ENCODE peak calls at places on chromosomes 13 and 19, in seven cellular contexts. F is PC-3, K is GM23338, M is HCT116, O is GM23248, D is MM.1S, V is hepatocyte. A is an unnamed sample.

GRCh38 chr19:4094761-4095487 is 28.2 kb upstream of the ZBTB7A start:
- DNase-seq in V (no peak), M (no peak), F (no peak), K (no peak), O (no peak), D (no peak), A (no peak)

GRCh38 chr13:101942038-101942437 is 459.8 kb downstream of the FGF14 start:
- DNase-seq in D (peak), V (peak), K (peak), M (no peak), O (peak), F (peak), A (peak)

GRCh38 chr19:45346449-45346848 is 5.9 kb downstream of the KLC3 start:
- DNase-seq in K (peak), V (no peak), D (no peak), F (no peak), O (peak), M (no peak), A (peak)

GRCh38 chr13:40440990-40441820 is 225.2 kb downstream of the FOXO1 start:
- DNase-seq in V (no peak), D (no peak), M (no peak), O (peak), K (no peak), F (no peak), A (no peak)

GRCh38 chr13:113167575-113167974 is 9.1 kb downstream of the PROZ start:
- DNase-seq in V (no peak), O (no peak), D (no peak), M (no peak), F (no peak), K (no peak), A (no peak)

GRCh38 chr19:29805026-29805925 is 6.5 kb upstream of the CCNE1 start:
- DNase-seq in F (peak), O (peak), D (no peak), K (no peak), M (no peak), V (no peak), A (no peak)

GRCh38 chr13:101917833-101918755 is 465.6 kb downstream of the ITGBL1 start:
- DNase-seq in O (no peak), K (peak), D (no peak), M (no peak), F (no peak), V (no peak), A (peak)

GRCh38 chr19:1015782-1016646 is 4.9 kb downstream of the TMEM259 start:
- DNase-seq in K (peak), O (no peak), M (no peak), V (no peak), D (peak), F (no peak), A (peak)

GRCh38 chr13:100913143-100913542 is 238.5 kb upstream of the TMTC4 start:
- DNase-seq in M (no peak), O (no peak), F (no peak), D (peak), K (no peak), V (no peak), A (no peak)

GRCh38 chr19:49801401-49801888 is 11.6 kb downstream of the FUZ start:
- DNase-seq in O (no peak), V (no peak), M (no peak), K (no peak), F (no peak), D (no peak), A (no peak)

GRCh38 chr13:50149932-50150331 is 134.7 kb downstream of the KCNRG start:
- DNase-seq in F (no peak), K (no peak), O (no peak), V (peak), D (no peak), M (no peak), A (no peak)

GRCh38 chr13:29362849-29363604 is 232.5 kb downstream of the SLC7A1 start:
- DNase-seq in F (peak), K (peak), D (peak), O (peak), V (peak), M (peak), A (peak)

GRCh38 chr19:2191456-2191931 is 27.8 kb downstream of the DOT1L start:
- DNase-seq in V (peak), D (no peak), M (no peak), O (no peak), F (no peak), K (no peak), A (no peak)

DNA sequence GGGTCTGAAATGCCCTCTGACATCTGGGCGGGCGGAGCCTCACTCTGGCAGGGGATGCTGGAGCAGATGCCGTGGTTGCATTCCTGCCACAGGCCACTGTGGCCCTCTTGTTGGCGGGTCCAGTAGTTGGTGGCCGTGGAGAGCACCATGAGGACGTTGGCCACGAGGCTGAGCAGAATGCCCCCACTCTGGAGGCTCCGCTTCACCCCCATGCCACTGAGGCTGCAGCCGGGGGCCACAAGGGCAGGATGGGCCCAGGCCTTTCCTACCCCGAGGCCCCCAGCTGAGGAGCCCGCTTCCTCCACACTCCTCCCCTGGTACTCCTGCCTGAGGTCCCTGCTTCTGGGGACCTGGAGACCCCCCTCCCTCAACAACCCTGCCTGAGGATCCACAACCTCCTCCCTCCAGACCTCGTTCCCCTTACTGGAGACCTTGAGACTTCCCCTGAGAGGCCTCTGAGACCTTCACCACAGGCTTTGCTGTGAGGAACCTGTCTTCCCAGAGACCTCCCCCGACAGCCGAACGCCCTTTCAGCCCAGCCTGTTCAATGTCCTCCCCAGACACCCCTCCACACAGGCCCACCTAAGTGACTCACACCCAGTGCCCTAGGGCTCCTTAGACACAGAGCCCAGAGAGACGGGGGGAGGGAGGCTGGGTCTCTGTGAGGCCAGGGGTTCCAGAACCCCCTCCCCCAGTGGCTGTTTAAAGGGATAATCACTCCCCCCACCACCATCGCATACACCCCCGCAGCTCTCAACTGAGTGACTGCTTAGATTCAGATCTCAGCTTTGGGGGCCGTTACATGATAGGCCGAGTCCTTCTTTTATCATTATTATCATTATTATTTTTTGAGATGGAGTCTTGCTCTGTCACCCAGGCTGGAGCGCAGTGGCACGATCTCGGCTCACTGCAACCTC is at the start of gene CLDND2:
- DNase-seq in F (no peak), O (no peak), V (no peak), K (no peak), M (no peak), D (no peak), A (no peak)
- TF ChIP-seq EZH2phosphoT487 in F (no peak), O (no peak), V (no peak), K (no peak), M (no peak), D (no peak), A (no peak)

DNA sequence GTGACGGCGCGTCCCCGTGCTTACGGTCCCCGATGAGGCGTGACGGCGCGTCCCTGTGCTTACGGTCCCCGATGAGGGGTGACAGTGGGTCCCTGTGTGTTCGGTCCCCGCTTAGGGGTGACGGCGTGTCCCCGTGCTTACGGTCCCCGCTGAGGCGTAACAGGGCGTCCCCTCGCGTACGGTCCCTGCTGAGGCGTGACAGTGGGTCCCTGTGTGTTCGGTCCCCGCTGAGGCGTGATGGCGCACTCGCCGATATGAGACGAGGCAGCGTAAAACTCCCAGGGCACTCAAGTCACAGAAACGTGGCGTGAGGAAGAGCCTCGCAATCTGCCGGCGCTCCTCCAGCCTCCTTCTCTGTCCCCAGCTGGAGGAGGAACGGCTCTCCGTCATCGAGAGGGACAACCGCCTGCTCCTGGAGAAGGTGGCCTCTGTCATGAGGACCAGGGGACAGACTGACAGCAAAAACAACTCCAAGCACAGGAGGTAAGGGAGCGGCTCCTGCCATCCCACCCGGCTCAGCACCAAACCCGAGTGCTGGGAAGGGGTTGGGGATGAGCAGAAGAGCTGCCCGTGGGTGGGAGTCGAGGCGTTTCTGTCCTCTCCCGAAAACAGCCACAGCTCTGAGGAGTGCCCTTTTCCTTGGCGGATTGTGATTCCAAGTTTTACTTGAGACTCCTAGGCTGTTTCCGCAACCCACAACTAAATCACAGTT is 21.1 kb downstream of the CFAP97D2 start:
- DNase-seq in O (peak), M (no peak), V (no peak), K (peak), D (no peak), F (no peak), A (no peak)
- TF ChIP-seq EZH2 in O (no peak), M (no peak), V (no peak), K (no peak), D (no peak), F (no peak), A (no peak)

GRCh38 chr19:33779849-33780248 is 16.8 kb upstream of the KCTD15 start:
- DNase-seq in V (no peak), D (no peak), M (no peak), K (no peak), O (no peak), F (no peak), A (no peak)

GRCh38 chr19:33775731-33776487 is 20.8 kb upstream of the KCTD15 start:
- DNase-seq in O (no peak), V (no peak), F (no peak), D (no peak), M (no peak), K (no peak), A (no peak)

GRCh38 chr19:33778089-33778791 is 18.4 kb upstream of the KCTD15 start:
- DNase-seq in O (peak), D (peak), V (peak), K (peak), M (no peak), F (peak), A (peak)

GRCh38 chr19:33777351-33777750 is 19.3 kb upstream of the KCTD15 start:
- DNase-seq in D (no peak), V (no peak), M (no peak), K (no peak), O (no peak), F (no peak), A (no peak)

DNA sequence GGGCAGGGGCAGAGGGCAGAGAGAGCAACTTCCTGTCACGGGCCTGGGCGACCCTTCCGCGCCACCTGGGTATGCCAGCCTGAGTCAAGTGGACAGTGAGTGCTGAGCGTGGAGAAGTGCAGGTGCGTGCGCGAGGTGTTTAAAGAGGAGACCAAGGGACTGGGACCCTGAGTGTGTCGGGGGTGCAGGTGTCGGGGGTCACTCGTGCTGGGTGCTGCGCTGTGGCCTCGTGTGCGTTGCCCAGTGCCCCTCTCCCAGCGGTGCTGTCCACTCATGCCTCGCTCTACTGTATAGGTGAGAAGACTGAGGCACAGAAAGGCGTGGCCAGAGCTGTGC is 18.9 kb upstream of the KCTD15 start:
- DNase-seq in K (no peak), O (no peak), D (no peak), V (no peak), M (no peak), F (no peak), A (no peak)
- H3K4me2 ChIP-seq in K (no peak), O (no peak), D (no peak), V (no peak), M (no peak), F (no peak), A (no peak)

DNA sequence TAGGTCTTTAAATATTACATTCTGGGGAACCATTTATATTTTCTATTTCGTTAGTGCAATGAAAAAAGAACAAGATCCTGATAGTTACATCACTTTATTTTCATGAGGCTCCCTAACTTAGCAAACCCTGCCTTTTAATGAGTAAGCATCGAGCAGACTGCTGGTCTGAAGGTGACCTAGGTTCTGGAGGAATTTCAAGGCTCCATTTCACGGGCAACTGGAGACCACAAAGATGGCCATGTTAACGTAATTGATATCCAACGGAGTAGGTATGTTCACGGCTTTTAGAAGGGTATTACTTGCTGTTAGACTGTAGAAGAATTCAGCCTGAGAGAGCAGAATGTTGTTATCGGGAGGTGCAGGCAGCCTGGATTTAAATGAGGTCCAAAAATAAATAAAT is 1597.6 kb downstream of the EFNB2 start:
- DNase-seq in O (no peak), V (no peak), K (no peak), F (no peak), D (no peak), M (no peak), A (no peak)
- TF ChIP-seq EZH2phosphoT487 in O (no peak), V (no peak), K (no peak), F (no peak), D (no peak), M (no peak), A (no peak)

GRCh38 chr19:18445252-18445948 is 7.5 kb upstream of the ISYNA1 start:
- DNase-seq in M (no peak), K (no peak), F (no peak), D (no peak), V (no peak), O (no peak), A (no peak)
- TF ChIP-seq EZH2 in M (no peak), K (no peak), F (no peak), D (no peak), V (no peak), O (no peak), A (no peak)

GRCh38 chr19:35065574-35065973 is 24.1 kb downstream of the HPN start:
- DNase-seq in K (no peak), O (no peak), D (no peak), F (no peak), V (peak), M (no peak), A (no peak)

GRCh38 chr19:35066121-35066520 is 24.6 kb downstream of the HPN start:
- DNase-seq in F (no peak), M (no peak), V (peak), K (no peak), O (no peak), D (no peak), A (no peak)

GRCh38 chr19:35063940-35064818 is 22.7 kb downstream of the HPN start:
- DNase-seq in M (no peak), V (peak), D (no peak), O (peak), F (peak), K (no peak), A (no peak)

GRCh38 chr19:35068941-35069634 is 27.6 kb downstream of the HPN start:
- DNase-seq in V (no peak), D (no peak), M (no peak), F (no peak), O (no peak), K (no peak), A (no peak)

GRCh38 chr19:35066691-35067563 is 25.4 kb downstream of the HPN start:
- DNase-seq in V (peak), M (peak), O (peak), F (peak), D (peak), K (peak), A (peak)
- H3K4me2 ChIP-seq in V (no peak), M (peak), O (no peak), F (no peak), D (peak), K (peak), A (no peak)

DNA sequence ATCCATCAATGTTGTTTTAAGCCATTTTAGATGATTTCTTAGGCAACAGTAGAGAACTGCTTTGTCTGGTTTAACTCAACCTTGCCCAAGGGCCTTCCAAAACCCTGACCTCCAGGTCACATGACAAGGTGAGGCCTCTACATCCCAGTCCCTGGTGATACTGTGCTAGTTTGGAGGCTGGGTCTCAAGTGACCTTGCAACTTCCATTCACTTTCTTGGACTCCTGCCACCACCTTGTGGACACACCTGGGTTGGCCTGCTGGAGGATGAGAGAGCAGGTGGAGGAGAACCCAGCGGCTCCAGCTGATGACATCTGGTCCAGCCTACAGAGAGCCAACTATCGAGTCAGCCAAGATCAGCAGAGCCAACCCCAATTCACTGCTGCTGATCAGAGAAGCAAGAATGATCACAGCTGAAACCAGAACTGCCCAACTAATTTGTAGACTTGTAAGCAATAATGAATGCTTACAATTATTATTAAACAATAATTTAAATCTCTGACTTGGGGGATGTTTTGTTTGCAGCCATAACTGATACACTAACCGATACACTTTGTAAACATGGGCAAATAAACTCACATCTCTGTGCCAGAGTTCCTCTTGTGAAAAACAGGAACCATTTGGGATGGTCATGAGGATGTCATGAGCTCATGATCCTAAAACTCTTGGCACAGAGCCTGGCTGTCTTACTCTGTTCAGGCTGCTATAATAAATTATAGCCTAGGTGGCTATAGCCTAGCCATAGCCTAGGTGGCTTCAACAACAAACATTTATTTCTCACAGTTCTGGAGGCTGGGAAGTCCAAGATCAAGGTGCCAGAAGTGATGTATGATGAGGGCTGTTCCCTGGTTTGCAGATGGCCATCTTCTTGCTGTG is 11.5 kb downstream of the FAM187B start:
- DNase-seq in O (no peak), M (no peak), F (peak), K (peak), D (peak), V (peak), A (no peak)
- TF ChIP-seq EZH2phosphoT487 in O (no peak), M (no peak), F (no peak), K (no peak), D (no peak), V (no peak), A (no peak)

DNA sequence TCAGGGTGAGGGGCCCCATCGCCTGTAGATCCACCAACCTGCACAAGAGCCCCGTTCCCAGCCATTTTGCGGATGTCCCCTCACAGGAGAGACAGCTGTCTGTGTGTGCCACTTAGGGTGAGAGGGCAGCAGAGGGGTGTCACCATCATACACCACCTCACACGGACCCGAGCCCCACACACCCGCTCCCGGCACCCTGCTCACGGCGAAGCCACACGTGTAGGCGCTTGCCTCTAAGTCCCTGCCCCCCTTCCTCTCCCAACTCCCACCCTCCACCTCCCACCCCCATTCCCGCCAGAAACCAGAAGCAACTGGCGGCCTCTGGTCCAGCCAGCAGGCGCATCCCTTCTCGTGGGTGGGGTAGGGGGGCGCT is 4.0 kb upstream of the DPF1 start:
- DNase-seq in K (peak), F (no peak), O (no peak), M (no peak), V (no peak), D (no peak), A (peak)
- TF ChIP-seq EZH2 in K (no peak), F (no peak), O (no peak), M (no peak), V (no peak), D (no peak), A (no peak)

GRCh38 chr13:32914686-32915085 is 101.5 kb upstream of the KL start:
- DNase-seq in V (no peak), D (no peak), K (no peak), M (no peak), F (no peak), O (no peak), A (no peak)

GRCh38 chr13:32911506-32911905 is 104.7 kb upstream of the KL start:
- DNase-seq in M (peak), V (peak), D (peak), O (peak), K (peak), F (peak), A (peak)

GRCh38 chr13:32917504-32917903 is 98.7 kb upstream of the KL start:
- DNase-seq in M (no peak), F (peak), D (no peak), O (peak), K (no peak), V (no peak), A (no peak)
- H3K4me2 ChIP-seq in M (no peak), F (no peak), D (no peak), O (peak), K (no peak), V (no peak), A (no peak)

A was measured in neural progenitor cell.